ENCODE peak calls at places on chromosomes 16 and 17, in ten cellular contexts. One of them, this sample, is unnamed. For H3K4me1, the result is how much of the 10 kb centered on the place peaks cover.

GRCh38 chr17:17519886-17520285 is 23.7 kb upstream of the RASD1 start:
- DNase-seq in A549: no peak
- DNase-seq in tibial nerve: no peak
- DNase-seq in breast epithelium: no peak
- DNase-seq in psoas muscle: peak
- DNase-seq in RWPE2: no peak
- DNase-seq in tibial artery: no peak
- DNase-seq in effector memory CD4-positive, alpha-beta T cell: no peak
- DNase-seq in right atrium auricular region: no peak
- DNase-seq in neuronal stem cell: no peak
- DNase-seq in this sample: no peak

GRCh38 chr17:1808649-1809048 is 21.1 kb downstream of the SMYD4 start:
- DNase-seq in tibial artery: no peak
- DNase-seq in right atrium auricular region: no peak
- DNase-seq in psoas muscle: no peak
- DNase-seq in A549: no peak
- DNase-seq in breast epithelium: no peak
- DNase-seq in RWPE2: no peak
- DNase-seq in tibial nerve: no peak
- DNase-seq in effector memory CD4-positive, alpha-beta T cell: no peak
- DNase-seq in neuronal stem cell: no peak
- DNase-seq in this sample: no peak

GRCh38 chr17:49512296-49513043 is 17.4 kb downstream of the NGFR start:
- DNase-seq in A549: no peak
- DNase-seq in tibial nerve: no peak
- DNase-seq in psoas muscle: no peak
- DNase-seq in neuronal stem cell: no peak
- DNase-seq in RWPE2: no peak
- DNase-seq in effector memory CD4-positive, alpha-beta T cell: no peak
- DNase-seq in right atrium auricular region: no peak
- DNase-seq in tibial artery: no peak
- DNase-seq in breast epithelium: no peak
- DNase-seq in this sample: no peak

GRCh38 chr17:57948555-57949420 is 6.4 kb downstream of the CUEDC1 start:
- DNase-seq in tibial artery: no peak
- DNase-seq in A549: peak
- DNase-seq in RWPE2: no peak
- DNase-seq in neuronal stem cell: no peak
- DNase-seq in effector memory CD4-positive, alpha-beta T cell: no peak
- DNase-seq in breast epithelium: no peak
- DNase-seq in right atrium auricular region: no peak
- DNase-seq in psoas muscle: peak
- DNase-seq in tibial nerve: no peak
- DNase-seq in this sample: no peak

GRCh38 chr16:88405325-88406060 is 22.7 kb downstream of the ZNF469 start:
- DNase-seq in right atrium auricular region: no peak
- DNase-seq in A549: no peak
- DNase-seq in tibial nerve: no peak
- DNase-seq in neuronal stem cell: no peak
- DNase-seq in effector memory CD4-positive, alpha-beta T cell: no peak
- DNase-seq in tibial artery: peak
- DNase-seq in psoas muscle: peak
- DNase-seq in breast epithelium: no peak
- DNase-seq in RWPE2: no peak
- DNase-seq in this sample: no peak

GRCh38 chr16:77295896-77296295 is 96.7 kb downstream of the SYCE1L start:
- DNase-seq in breast epithelium: no peak
- DNase-seq in neuronal stem cell: no peak
- DNase-seq in right atrium auricular region: no peak
- DNase-seq in tibial artery: no peak
- DNase-seq in psoas muscle: no peak
- DNase-seq in RWPE2: no peak
- DNase-seq in tibial nerve: no peak
- DNase-seq in A549: peak
- DNase-seq in effector memory CD4-positive, alpha-beta T cell: no peak
- DNase-seq in this sample: no peak

GRCh38 chr17:43402567-43402966 is 3.8 kb downstream of the ARL4D start:
- DNase-seq in psoas muscle: no peak
- DNase-seq in breast epithelium: no peak
- DNase-seq in tibial artery: no peak
- DNase-seq in right atrium auricular region: no peak
- DNase-seq in A549: no peak
- DNase-seq in neuronal stem cell: no peak
- DNase-seq in RWPE2: no peak
- DNase-seq in effector memory CD4-positive, alpha-beta T cell: no peak
- DNase-seq in tibial nerve: no peak
- DNase-seq in this sample: no peak

GRCh38 chr17:77677637-77678036 is 280.9 kb upstream of the TNRC6C start:
- DNase-seq in A549: no peak
- DNase-seq in psoas muscle: no peak
- DNase-seq in tibial artery: no peak
- DNase-seq in effector memory CD4-positive, alpha-beta T cell: no peak
- DNase-seq in breast epithelium: no peak
- DNase-seq in right atrium auricular region: no peak
- DNase-seq in RWPE2: no peak
- DNase-seq in neuronal stem cell: no peak
- DNase-seq in tibial nerve: no peak
- DNase-seq in this sample: no peak

GRCh38 chr17:81207610-81208581 is 14.9 kb downstream of the CEP131 start:
- DNase-seq in tibial nerve: no peak
- DNase-seq in A549: no peak
- DNase-seq in psoas muscle: no peak
- DNase-seq in tibial artery: no peak
- DNase-seq in effector memory CD4-positive, alpha-beta T cell: no peak
- DNase-seq in right atrium auricular region: no peak
- DNase-seq in neuronal stem cell: no peak
- DNase-seq in RWPE2: no peak
- DNase-seq in breast epithelium: no peak
- DNase-seq in this sample: no peak

GRCh38 chr17:8082312-8082711 is 5.2 kb downstream of the ALOX12B start:
- DNase-seq in right atrium auricular region: no peak
- DNase-seq in breast epithelium: no peak
- DNase-seq in A549: no peak
- DNase-seq in tibial artery: no peak
- DNase-seq in psoas muscle: no peak
- DNase-seq in RWPE2: no peak
- DNase-seq in neuronal stem cell: no peak
- DNase-seq in tibial nerve: no peak
- DNase-seq in effector memory CD4-positive, alpha-beta T cell: no peak
- DNase-seq in this sample: no peak

DNA sequence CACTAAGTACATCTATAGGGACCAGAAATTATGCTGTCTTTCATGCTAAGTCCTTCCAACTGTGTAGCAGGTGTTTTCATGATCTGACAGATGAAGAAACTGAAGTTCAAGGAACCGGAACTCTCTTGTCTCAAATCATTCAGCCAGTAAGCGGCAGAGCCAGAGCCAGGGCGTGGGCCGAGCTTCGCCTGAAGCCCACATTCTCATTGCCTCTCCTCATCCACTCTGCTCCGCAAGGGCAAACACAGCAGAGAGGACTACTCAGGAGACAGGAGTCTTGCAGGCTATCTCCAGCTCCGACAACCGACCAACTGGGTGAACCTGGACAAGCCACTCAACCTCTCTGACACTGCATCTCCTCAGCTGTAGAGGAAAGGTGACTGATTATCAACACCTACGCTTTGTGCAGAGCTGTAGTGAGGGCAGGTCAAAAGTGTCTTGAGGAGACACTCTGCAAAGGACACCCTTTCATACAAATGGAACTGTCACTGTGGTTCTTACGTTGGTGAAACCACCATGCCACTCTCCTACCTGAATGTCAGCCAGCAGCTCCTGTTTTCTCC is 72.9 kb downstream of the CYTH1 start:
- DNase-seq in tibial nerve: no peak
- DNase-seq in neuronal stem cell: no peak
- DNase-seq in tibial artery: no peak
- DNase-seq in A549: no peak
- DNase-seq in right atrium auricular region: no peak
- DNase-seq in breast epithelium: no peak
- DNase-seq in RWPE2: no peak
- DNase-seq in psoas muscle: no peak
- DNase-seq in effector memory CD4-positive, alpha-beta T cell: no peak
- DNase-seq in this sample: no peak
- H3K4me1 ChIP-seq in tibial nerve: under half
- H3K4me1 ChIP-seq in neuronal stem cell: under half
- H3K4me1 ChIP-seq in tibial artery: under half
- H3K4me1 ChIP-seq in A549: under half
- H3K4me1 ChIP-seq in right atrium auricular region: under half
- H3K4me1 ChIP-seq in breast epithelium: under half
- H3K4me1 ChIP-seq in RWPE2: under half
- H3K4me1 ChIP-seq in psoas muscle: under half
- H3K4me1 ChIP-seq in effector memory CD4-positive, alpha-beta T cell: under half
- H3K4me1 ChIP-seq in this sample: under half

DNA sequence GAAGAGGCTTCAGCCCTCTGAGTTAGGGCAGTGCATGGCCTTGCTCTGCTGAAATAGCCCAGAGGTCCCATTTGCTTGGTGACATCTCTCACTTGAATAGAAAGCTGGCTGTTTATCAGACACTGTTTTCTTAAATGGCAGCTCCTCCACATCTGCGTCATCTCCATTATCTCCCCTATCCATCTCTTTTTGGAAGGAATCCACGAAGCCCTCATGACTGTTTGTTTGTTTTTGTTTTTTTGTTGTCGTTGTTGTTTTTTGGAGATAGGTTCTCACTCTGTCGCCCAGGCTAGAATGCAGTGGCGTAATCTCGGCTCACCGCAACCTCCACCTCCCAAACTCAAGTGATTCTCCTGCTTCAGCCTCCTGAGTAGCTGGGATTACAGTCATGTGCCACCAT is 16.6 kb downstream of the NAA60 start:
- DNase-seq in neuronal stem cell: no peak
- DNase-seq in A549: no peak
- DNase-seq in psoas muscle: no peak
- DNase-seq in breast epithelium: no peak
- DNase-seq in effector memory CD4-positive, alpha-beta T cell: no peak
- DNase-seq in right atrium auricular region: no peak
- DNase-seq in RWPE2: no peak
- DNase-seq in tibial artery: no peak
- DNase-seq in tibial nerve: no peak
- DNase-seq in this sample: no peak
- H3K4me1 ChIP-seq in neuronal stem cell: under half
- H3K4me1 ChIP-seq in A549: under half
- H3K4me1 ChIP-seq in psoas muscle: half or more
- H3K4me1 ChIP-seq in breast epithelium: under half
- H3K4me1 ChIP-seq in effector memory CD4-positive, alpha-beta T cell: under half
- H3K4me1 ChIP-seq in right atrium auricular region: half or more
- H3K4me1 ChIP-seq in RWPE2: under half
- H3K4me1 ChIP-seq in tibial artery: half or more
- H3K4me1 ChIP-seq in tibial nerve: under half
- H3K4me1 ChIP-seq in this sample: under half

GRCh38 chr16:30445149-30445407 is 596 bp downstream of the SEPHS2 start:
- DNase-seq in tibial nerve: no peak
- DNase-seq in tibial artery: no peak
- DNase-seq in right atrium auricular region: no peak
- DNase-seq in breast epithelium: no peak
- DNase-seq in effector memory CD4-positive, alpha-beta T cell: no peak
- DNase-seq in psoas muscle: peak
- DNase-seq in neuronal stem cell: no peak
- DNase-seq in A549: no peak
- DNase-seq in RWPE2: no peak
- DNase-seq in this sample: no peak

GRCh38 chr16:30447512-30448226 is 2.0 kb upstream of the SEPHS2 start:
- DNase-seq in neuronal stem cell: no peak
- DNase-seq in RWPE2: no peak
- DNase-seq in psoas muscle: no peak
- DNase-seq in tibial nerve: no peak
- DNase-seq in A549: no peak
- DNase-seq in right atrium auricular region: no peak
- DNase-seq in effector memory CD4-positive, alpha-beta T cell: no peak
- DNase-seq in breast epithelium: no peak
- DNase-seq in tibial artery: no peak
- DNase-seq in this sample: no peak

GRCh38 chr16:30446203-30446595 is 525 bp upstream of the SEPHS2 start:
- DNase-seq in RWPE2: no peak
- DNase-seq in right atrium auricular region: no peak
- DNase-seq in tibial nerve: no peak
- DNase-seq in A549: no peak
- DNase-seq in tibial artery: no peak
- DNase-seq in breast epithelium: no peak
- DNase-seq in psoas muscle: no peak
- DNase-seq in effector memory CD4-positive, alpha-beta T cell: no peak
- DNase-seq in neuronal stem cell: no peak
- DNase-seq in this sample: no peak

GRCh38 chr16:30445408-30446202 is at the start of gene SEPHS2:
- DNase-seq in tibial artery: peak
- DNase-seq in effector memory CD4-positive, alpha-beta T cell: peak
- DNase-seq in psoas muscle: peak
- DNase-seq in neuronal stem cell: peak
- DNase-seq in right atrium auricular region: peak
- DNase-seq in breast epithelium: peak
- DNase-seq in tibial nerve: peak
- DNase-seq in RWPE2: peak
- DNase-seq in A549: peak
- DNase-seq in this sample: peak

DNA sequence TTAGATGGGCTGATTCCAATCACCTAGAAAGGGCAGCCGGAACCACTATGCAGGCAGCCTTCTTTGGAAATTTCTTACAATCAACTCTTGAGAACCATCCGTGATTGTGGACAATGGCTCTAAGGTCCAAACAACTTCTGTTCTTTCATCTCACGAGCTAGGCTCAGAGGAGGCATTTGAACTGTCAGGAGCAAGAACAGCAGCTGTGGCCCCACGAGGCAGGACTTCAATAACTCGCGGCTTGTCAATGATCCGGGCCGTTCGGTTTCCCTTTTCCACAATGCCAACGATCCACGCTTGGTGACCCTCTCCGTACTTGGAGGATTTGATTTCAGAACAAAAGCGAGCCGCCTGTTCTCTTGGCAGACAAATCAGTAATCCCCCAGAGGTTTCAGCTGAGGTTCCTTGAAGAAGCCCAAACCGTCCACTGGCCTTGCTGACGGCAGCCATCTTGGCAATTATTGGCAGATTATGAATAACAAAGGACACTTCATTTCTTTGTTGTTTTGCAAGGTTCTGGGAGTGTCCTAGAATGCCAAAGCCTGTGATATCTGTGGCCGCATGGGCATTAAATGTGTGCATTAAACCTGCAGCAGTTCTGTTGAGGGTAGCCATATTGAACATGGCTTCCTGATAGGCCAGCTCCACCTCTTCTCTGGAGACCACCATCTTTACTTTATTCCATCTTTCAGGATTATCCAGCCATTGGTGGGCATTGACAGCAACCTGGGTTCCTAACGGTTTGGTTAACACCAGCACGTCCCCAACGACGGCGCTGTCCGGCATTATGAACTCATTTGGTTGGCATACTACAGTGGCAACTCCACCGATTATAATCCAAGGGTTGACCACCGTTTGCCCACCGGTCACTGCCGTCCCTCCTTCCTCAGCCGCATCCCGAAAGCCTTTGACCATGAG is 1.2 kb downstream of the SEPHS2 start:
- DNase-seq in right atrium auricular region: no peak
- DNase-seq in effector memory CD4-positive, alpha-beta T cell: no peak
- DNase-seq in breast epithelium: no peak
- DNase-seq in psoas muscle: no peak
- DNase-seq in tibial artery: no peak
- DNase-seq in tibial nerve: no peak
- DNase-seq in neuronal stem cell: no peak
- DNase-seq in RWPE2: no peak
- DNase-seq in A549: no peak
- DNase-seq in this sample: no peak
- H3K4me1 ChIP-seq in right atrium auricular region: under half
- H3K4me1 ChIP-seq in effector memory CD4-positive, alpha-beta T cell: under half
- H3K4me1 ChIP-seq in breast epithelium: under half
- H3K4me1 ChIP-seq in psoas muscle: under half
- H3K4me1 ChIP-seq in tibial artery: under half
- H3K4me1 ChIP-seq in tibial nerve: under half
- H3K4me1 ChIP-seq in neuronal stem cell: under half
- H3K4me1 ChIP-seq in RWPE2: under half
- H3K4me1 ChIP-seq in A549: under half
- H3K4me1 ChIP-seq in this sample: under half

GRCh38 chr16:11618107-11618717 is 31.5 kb upstream of the LITAF start:
- DNase-seq in breast epithelium: no peak
- DNase-seq in effector memory CD4-positive, alpha-beta T cell: no peak
- DNase-seq in RWPE2: no peak
- DNase-seq in psoas muscle: no peak
- DNase-seq in tibial nerve: no peak
- DNase-seq in tibial artery: no peak
- DNase-seq in A549: no peak
- DNase-seq in neuronal stem cell: no peak
- DNase-seq in right atrium auricular region: no peak
- DNase-seq in this sample: no peak
- H3K4me1 ChIP-seq in breast epithelium: under half
- H3K4me1 ChIP-seq in effector memory CD4-positive, alpha-beta T cell: under half
- H3K4me1 ChIP-seq in RWPE2: under half
- H3K4me1 ChIP-seq in psoas muscle: under half
- H3K4me1 ChIP-seq in tibial nerve: under half
- H3K4me1 ChIP-seq in tibial artery: under half
- H3K4me1 ChIP-seq in A549: under half
- H3K4me1 ChIP-seq in neuronal stem cell: under half
- H3K4me1 ChIP-seq in right atrium auricular region: under half
- H3K4me1 ChIP-seq in this sample: under half